ENCODE peak calls at places on chromosomes 16 and 17, in five cellular contexts. One of them, this sample, is unnamed.

GRCh38 chr17:45316271-45317112 is at the start of gene MAP3K14:
- DNase-seq in HTR-8/SVneo: peak; percentile 59
- DNase-seq in NCI-H524: peak; percentile 82
- DNase-seq in tibial nerve: peak; percentile 54
- DNase-seq in amygdala: peak; percentile 78
- DNase-seq in this sample: peak; percentile 52

GRCh38 chr17:37430051-37430591 is 23.4 kb downstream of the TADA2A start:
- DNase-seq in tibial nerve: no peak
- DNase-seq in HTR-8/SVneo: no peak
- DNase-seq in amygdala: no peak
- DNase-seq in NCI-H524: no peak
- DNase-seq in this sample: no peak

GRCh38 chr17:77354721-77355455 is 214.1 kb downstream of the SEC14L1 start:
- DNase-seq in tibial nerve: peak; percentile 27
- DNase-seq in HTR-8/SVneo: no peak
- DNase-seq in NCI-H524: peak; percentile 44
- DNase-seq in amygdala: no peak
- DNase-seq in this sample: no peak

GRCh38 chr17:65074778-65075250 is 18.3 kb upstream of the GNA13 start:
- DNase-seq in tibial nerve: no peak
- DNase-seq in amygdala: peak; percentile 53
- DNase-seq in HTR-8/SVneo: no peak
- DNase-seq in NCI-H524: no peak
- DNase-seq in this sample: no peak

GRCh38 chr16:56848056-56848936 is 16.7 kb upstream of the SLC12A3 start:
- DNase-seq in NCI-H524: no peak
- DNase-seq in amygdala: no peak
- DNase-seq in tibial nerve: no peak
- DNase-seq in HTR-8/SVneo: no peak
- DNase-seq in this sample: peak; percentile 54

GRCh38 chr16:76729525-76729924 is 452.3 kb downstream of the CNTNAP4 start:
- DNase-seq in NCI-H524: no peak
- DNase-seq in HTR-8/SVneo: no peak
- DNase-seq in amygdala: no peak
- DNase-seq in tibial nerve: no peak
- DNase-seq in this sample: no peak

GRCh38 chr16:58249388-58249779 is 45.4 kb downstream of the PRSS54 start:
- DNase-seq in NCI-H524: peak; percentile 29
- DNase-seq in HTR-8/SVneo: no peak
- DNase-seq in tibial nerve: no peak
- DNase-seq in amygdala: no peak
- DNase-seq in this sample: no peak

GRCh38 chr16:54061454-54061853 is 225.1 kb downstream of the IRX3 start:
- DNase-seq in HTR-8/SVneo: no peak
- DNase-seq in NCI-H524: no peak
- DNase-seq in tibial nerve: no peak
- DNase-seq in amygdala: no peak
- DNase-seq in this sample: no peak

GRCh38 chr16:886802-887731 is 83.7 kb downstream of the LMF1 start:
- DNase-seq in NCI-H524: no peak
- DNase-seq in HTR-8/SVneo: no peak
- DNase-seq in tibial nerve: no peak
- DNase-seq in amygdala: no peak
- DNase-seq in this sample: no peak

GRCh38 chr17:80605326-80606066 is 60.9 kb downstream of the RPTOR start:
- DNase-seq in amygdala: no peak
- DNase-seq in tibial nerve: no peak
- DNase-seq in HTR-8/SVneo: no peak
- DNase-seq in NCI-H524: no peak
- DNase-seq in this sample: peak; percentile 82

GRCh38 chr17:15350777-15351486 is 9.5 kb upstream of the TEKT3 start:
- DNase-seq in NCI-H524: no peak
- DNase-seq in HTR-8/SVneo: no peak
- DNase-seq in tibial nerve: no peak
- DNase-seq in amygdala: no peak
- DNase-seq in this sample: no peak

GRCh38 chr16:24950275-24950674 is 64.9 kb downstream of the ARHGAP17 start:
- DNase-seq in HTR-8/SVneo: no peak
- DNase-seq in NCI-H524: no peak
- DNase-seq in tibial nerve: no peak
- DNase-seq in amygdala: no peak
- DNase-seq in this sample: no peak

GRCh38 chr17:64196626-64197025 is 66.4 kb downstream of the TEX2 start:
- DNase-seq in NCI-H524: no peak
- DNase-seq in HTR-8/SVneo: peak; percentile 41
- DNase-seq in amygdala: no peak
- DNase-seq in tibial nerve: no peak
- DNase-seq in this sample: peak; percentile 72

GRCh38 chr17:57004944-57005579 is 27.1 kb downstream of the SCPEP1 start:
- DNase-seq in HTR-8/SVneo: no peak
- DNase-seq in NCI-H524: peak; percentile 50
- DNase-seq in amygdala: no peak
- DNase-seq in tibial nerve: no peak
- DNase-seq in this sample: no peak

GRCh38 chr16:88634994-88635670 is 3.2 kb upstream of the IL17C start:
- DNase-seq in HTR-8/SVneo: peak; percentile 61
- DNase-seq in amygdala: no peak
- DNase-seq in tibial nerve: no peak
- DNase-seq in NCI-H524: no peak
- DNase-seq in this sample: no peak

GRCh38 chr16:75064403-75065148 is 52.0 kb downstream of the LDHD start:
- DNase-seq in NCI-H524: no peak
- DNase-seq in amygdala: no peak
- DNase-seq in tibial nerve: no peak
- DNase-seq in HTR-8/SVneo: no peak
- DNase-seq in this sample: peak; percentile 77

GRCh38 chr17:48478224-48479013 is 48.4 kb upstream of the SKAP1 start:
- DNase-seq in HTR-8/SVneo: no peak
- DNase-seq in NCI-H524: no peak
- DNase-seq in amygdala: no peak
- DNase-seq in tibial nerve: no peak
- DNase-seq in this sample: no peak

GRCh38 chr17:77145635-77146632 is 5.2 kb downstream of the SEC14L1 start:
- DNase-seq in HTR-8/SVneo: peak; percentile 75
- DNase-seq in amygdala: peak; percentile 71
- DNase-seq in NCI-H524: peak; percentile 25
- DNase-seq in tibial nerve: peak; percentile 39
- DNase-seq in this sample: peak; percentile 38

GRCh38 chr17:82781894-82782274 is 30.0 kb downstream of the TBCD start:
- DNase-seq in NCI-H524: peak; percentile 23
- DNase-seq in tibial nerve: peak; percentile 68
- DNase-seq in amygdala: peak; percentile 80
- DNase-seq in HTR-8/SVneo: peak; percentile 94
- DNase-seq in this sample: peak; percentile 22

GRCh38 chr17:233473-233941 is 52.1 kb upstream of the DOC2B start:
- DNase-seq in HTR-8/SVneo: no peak
- DNase-seq in NCI-H524: no peak
- DNase-seq in tibial nerve: peak; percentile 9
- DNase-seq in amygdala: no peak
- DNase-seq in this sample: no peak

GRCh38 chr16:12750554-12750918 is 53.2 kb downstream of the CPPED1 start:
- DNase-seq in NCI-H524: no peak
- DNase-seq in amygdala: no peak
- DNase-seq in HTR-8/SVneo: no peak
- DNase-seq in tibial nerve: no peak
- DNase-seq in this sample: no peak

GRCh38 chr17:83194761-83195329 is 115.4 kb downstream of the METRNL start:
- DNase-seq in amygdala: no peak
- DNase-seq in tibial nerve: peak; percentile 13
- DNase-seq in NCI-H524: no peak
- DNase-seq in HTR-8/SVneo: no peak
- DNase-seq in this sample: no peak

GRCh38 chr17:57536789-57537523 is 208.1 kb downstream of the CCDC182 start:
- DNase-seq in HTR-8/SVneo: no peak
- DNase-seq in amygdala: no peak
- DNase-seq in NCI-H524: no peak
- DNase-seq in tibial nerve: no peak
- DNase-seq in this sample: no peak

GRCh38 chr16:75011634-75012307 is 12.9 kb downstream of the ZNRF1 start:
- DNase-seq in HTR-8/SVneo: peak; percentile 69
- DNase-seq in tibial nerve: no peak
- DNase-seq in amygdala: peak; percentile 8
- DNase-seq in NCI-H524: no peak
- DNase-seq in this sample: peak; percentile 90

GRCh38 chr17:62823111-62823895 is 15.2 kb upstream of the MARCHF10 start:
- DNase-seq in NCI-H524: no peak
- DNase-seq in HTR-8/SVneo: no peak
- DNase-seq in amygdala: no peak
- DNase-seq in tibial nerve: no peak
- DNase-seq in this sample: peak; percentile 53

GRCh38 chr17:37476431-37477130 is 13.1 kb upstream of the DUSP14 start:
- DNase-seq in tibial nerve: no peak
- DNase-seq in HTR-8/SVneo: peak; percentile 64
- DNase-seq in NCI-H524: peak; percentile 98
- DNase-seq in amygdala: no peak
- DNase-seq in this sample: peak; percentile 80

GRCh38 chr16:83742076-83742475 is 65.7 kb upstream of the HSBP1 start:
- DNase-seq in HTR-8/SVneo: no peak
- DNase-seq in amygdala: peak; percentile 57
- DNase-seq in NCI-H524: no peak
- DNase-seq in tibial nerve: no peak
- DNase-seq in this sample: no peak